ENCODE peak calls at places on chromosome 10, in six cellular contexts. One of them, this sample, is unnamed.
A peak's percentile ranks its signal among the peaks of the same experiment; 100 is the strongest.

GRCh38 chr10:69636626-69637550 is 6.8 kb downstream of the FAM241B start:
- DNase-seq in effector memory CD4-positive, alpha-beta T cell: no peak
- DNase-seq in H54: peak; percentile 58
- DNase-seq in heart right ventricle: no peak
- DNase-seq in CD8-positive, alpha-beta T cell: no peak
- DNase-seq in hypothalamus: no peak
- DNase-seq in this sample: peak; percentile 74

GRCh38 chr10:77400041-77400440 is 237.6 kb downstream of the KCNMA1 start:
- DNase-seq in CD8-positive, alpha-beta T cell: no peak
- DNase-seq in heart right ventricle: no peak
- DNase-seq in effector memory CD4-positive, alpha-beta T cell: no peak
- DNase-seq in hypothalamus: no peak
- DNase-seq in H54: no peak
- DNase-seq in this sample: no peak

GRCh38 chr10:93437000-93437945 is 44.9 kb downstream of the MYOF start:
- DNase-seq in heart right ventricle: peak; percentile 89
- DNase-seq in H54: peak; percentile 74
- DNase-seq in effector memory CD4-positive, alpha-beta T cell: no peak
- DNase-seq in CD8-positive, alpha-beta T cell: no peak
- DNase-seq in hypothalamus: no peak
- DNase-seq in this sample: peak; percentile 52

GRCh38 chr10:132400547-132401151 is 3.6 kb downstream of the PWWP2B start:
- DNase-seq in H54: no peak
- DNase-seq in effector memory CD4-positive, alpha-beta T cell: no peak
- DNase-seq in CD8-positive, alpha-beta T cell: no peak
- DNase-seq in heart right ventricle: no peak
- DNase-seq in hypothalamus: no peak
- DNase-seq in this sample: no peak

GRCh38 chr10:59851864-59852263 is 54.5 kb downstream of the CCDC6 start:
- DNase-seq in H54: no peak
- DNase-seq in heart right ventricle: no peak
- DNase-seq in effector memory CD4-positive, alpha-beta T cell: no peak
- DNase-seq in hypothalamus: no peak
- DNase-seq in CD8-positive, alpha-beta T cell: no peak
- DNase-seq in this sample: no peak

GRCh38 chr10:96255569-96256335 is 15.6 kb downstream of the BLNK start:
- DNase-seq in effector memory CD4-positive, alpha-beta T cell: no peak
- DNase-seq in heart right ventricle: no peak
- DNase-seq in H54: no peak
- DNase-seq in CD8-positive, alpha-beta T cell: no peak
- DNase-seq in hypothalamus: no peak
- DNase-seq in this sample: no peak

GRCh38 chr10:108064856-108065255 is 900.4 kb upstream of the SORCS1 start:
- DNase-seq in heart right ventricle: no peak
- DNase-seq in H54: no peak
- DNase-seq in CD8-positive, alpha-beta T cell: no peak
- DNase-seq in hypothalamus: no peak
- DNase-seq in effector memory CD4-positive, alpha-beta T cell: no peak
- DNase-seq in this sample: no peak

GRCh38 chr10:60299961-60300883 is 89.5 kb downstream of the ANK3 start:
- DNase-seq in H54: peak; percentile 42
- DNase-seq in CD8-positive, alpha-beta T cell: no peak
- DNase-seq in hypothalamus: no peak
- DNase-seq in heart right ventricle: peak; percentile 59
- DNase-seq in effector memory CD4-positive, alpha-beta T cell: no peak
- DNase-seq in this sample: no peak

GRCh38 chr10:23742807-23743206 is 303.9 kb downstream of the OTUD1 start:
- DNase-seq in hypothalamus: no peak
- DNase-seq in effector memory CD4-positive, alpha-beta T cell: no peak
- DNase-seq in CD8-positive, alpha-beta T cell: no peak
- DNase-seq in H54: no peak
- DNase-seq in heart right ventricle: no peak
- DNase-seq in this sample: no peak

GRCh38 chr10:51765284-51765971 is 66.0 kb upstream of the CSTF2T start:
- DNase-seq in hypothalamus: no peak
- DNase-seq in CD8-positive, alpha-beta T cell: no peak
- DNase-seq in H54: no peak
- DNase-seq in effector memory CD4-positive, alpha-beta T cell: no peak
- DNase-seq in heart right ventricle: no peak
- DNase-seq in this sample: no peak